ENCODE peak calls at places on chromosomes 2 and 18, in ten cellular contexts. T is heart right ventricle, E is amniotic stem cell, U is suprapubic skin, V is HEK293T, W is germinal center, G is brain microvascular endothelial cell, X is progenitor cell of endocrine pancreas, Y is T-helper 9 cell, Q is astrocyte. M is an unnamed sample.

GRCh38 chr2:119264781-119265692 is 41.4 kb downstream of the STEAP3 start:
- DNase-seq in T (no peak), E (no peak), U (no peak), V (peak), W (peak), G (peak), X (peak), Y (no peak), Q (no peak), M (no peak)

GRCh38 chr2:71742953-71743601 is 289.7 kb downstream of the DYSF start:
- DNase-seq in T (peak), E (peak), U (peak), V (peak), W (no peak), G (peak), X (no peak), Y (no peak), Q (peak), M (peak)

GRCh38 chr2:109715302-109715937 is 78.7 kb upstream of the RGPD5 start:
- DNase-seq in T (no peak), E (no peak), U (peak), V (no peak), W (no peak), G (no peak), X (no peak), Y (no peak), Q (no peak), M (no peak)

GRCh38 chr2:219021591-219021990 is 19.7 kb downstream of the CFAP65 start:
- DNase-seq in T (no peak), E (no peak), U (no peak), V (no peak), W (no peak), G (no peak), X (no peak), Y (no peak), Q (no peak), M (no peak)

GRCh38 chr2:31318360-31319336 is 84.7 kb downstream of the EHD3 start:
- DNase-seq in T (peak), E (peak), U (no peak), V (no peak), W (peak), G (peak), X (no peak), Y (peak), Q (peak), M (peak)

GRCh38 chr2:199273043-199273647 is 184.6 kb downstream of the SATB2 start:
- DNase-seq in T (no peak), E (no peak), U (no peak), V (no peak), W (no peak), G (peak), X (no peak), Y (no peak), Q (peak), M (no peak)

GRCh38 chr2:45610281-45611019 is 617 bp downstream of the SRBD1 start:
- DNase-seq in T (peak), E (peak), U (peak), V (peak), W (peak), G (peak), X (peak), Y (peak), Q (peak), M (peak)

GRCh38 chr2:231413921-231414476 is 18.5 kb downstream of the B3GNT7 start:
- DNase-seq in T (no peak), E (no peak), U (no peak), V (peak), W (no peak), G (no peak), X (no peak), Y (no peak), Q (no peak), M (no peak)

GRCh38 chr2:131413148-131413747 is 49.3 kb upstream of the RAB6D start:
- DNase-seq in T (no peak), E (peak), U (no peak), V (peak), W (peak), G (peak), X (no peak), Y (no peak), Q (peak), M (no peak)

GRCh38 chr2:84846041-84846663 is 34.7 kb downstream of the TRABD2A start:
- DNase-seq in T (no peak), E (no peak), U (no peak), V (no peak), W (no peak), G (no peak), X (no peak), Y (no peak), Q (peak), M (no peak)

GRCh38 chr18:45110577-45111506 is 430.2 kb downstream of the SETBP1 start:
- DNase-seq in T (peak), E (no peak), U (no peak), V (no peak), W (no peak), G (peak), X (no peak), Y (no peak), Q (peak), M (no peak)

GRCh38 chr2:235494716-235495372 is 1.0 kb downstream of the AGAP1 start:
- DNase-seq in T (peak), E (peak), U (peak), V (no peak), W (no peak), G (peak), X (no peak), Y (no peak), Q (peak), M (no peak)

GRCh38 chr2:105866439-105867170 is 121.9 kb downstream of the NCK2 start:
- DNase-seq in T (no peak), E (no peak), U (no peak), V (no peak), W (no peak), G (peak), X (no peak), Y (no peak), Q (peak), M (no peak)

GRCh38 chr18:45402485-45403056 is 212.7 kb upstream of the SLC14A2 start:
- DNase-seq in T (no peak), E (no peak), U (no peak), V (no peak), W (no peak), G (peak), X (no peak), Y (no peak), Q (peak), M (no peak)

GRCh38 chr2:126656311-126657145 is 570 bp downstream of the GYPC start:
- DNase-seq in T (peak), E (peak), U (no peak), V (peak), W (peak), G (peak), X (no peak), Y (peak), Q (peak), M (no peak)

GRCh38 chr2:84779781-84780180 is 101.1 kb downstream of the TRABD2A start:
- DNase-seq in T (no peak), E (no peak), U (no peak), V (no peak), W (no peak), G (no peak), X (no peak), Y (no peak), Q (no peak), M (no peak)

GRCh38 chr2:20224716-20225293 is at the start of gene SDC1:
- DNase-seq in T (peak), E (no peak), U (peak), V (peak), W (peak), G (peak), X (peak), Y (no peak), Q (peak), M (no peak)

GRCh38 chr2:167506395-167506794 is 618.1 kb downstream of the XIRP2 start:
- DNase-seq in T (no peak), E (no peak), U (no peak), V (no peak), W (no peak), G (no peak), X (no peak), Y (no peak), Q (peak), M (no peak)

GRCh38 chr2:108169982-108170625 is 69.7 kb upstream of the SULT1C3 start:
- DNase-seq in T (no peak), E (no peak), U (no peak), V (peak), W (no peak), G (no peak), X (no peak), Y (no peak), Q (peak), M (no peak)

GRCh38 chr2:101120124-101120996 is 30.8 kb downstream of the TBC1D8 start:
- DNase-seq in T (peak), E (peak), U (peak), V (no peak), W (no peak), G (peak), X (no peak), Y (no peak), Q (peak), M (peak)

GRCh38 chr2:118882693-118883336 is 35.4 kb upstream of the EN1 start:
- DNase-seq in T (peak), E (no peak), U (peak), V (peak), W (peak), G (peak), X (peak), Y (peak), Q (peak), M (peak)

GRCh38 chr2:110854355-110855081 is 122.1 kb downstream of the ACOXL start:
- DNase-seq in T (no peak), E (no peak), U (no peak), V (peak), W (no peak), G (no peak), X (no peak), Y (no peak), Q (no peak), M (no peak)

GRCh38 chr2:130304726-130305125 is 38.0 kb upstream of the IMP4 start:
- DNase-seq in T (no peak), E (no peak), U (no peak), V (no peak), W (no peak), G (no peak), X (no peak), Y (no peak), Q (no peak), M (no peak)

GRCh38 chr2:23347516-23348481 is 37.2 kb upstream of the KLHL29 start:
- DNase-seq in T (no peak), E (no peak), U (no peak), V (no peak), W (no peak), G (no peak), X (no peak), Y (no peak), Q (no peak), M (no peak)

GRCh38 chr18:12595571-12596255 is 62.2 kb downstream of the SPIRE1 start:
- DNase-seq in T (no peak), E (no peak), U (no peak), V (no peak), W (no peak), G (no peak), X (no peak), Y (no peak), Q (no peak), M (no peak)

GRCh38 chr2:8090748-8091700 is 590.8 kb upstream of the ID2 start:
- DNase-seq in T (peak), E (peak), U (peak), V (no peak), W (no peak), G (peak), X (no peak), Y (no peak), Q (peak), M (peak)

GRCh38 chr2:32427672-32428622 is 71.1 kb downstream of the BIRC6 start:
- DNase-seq in T (no peak), E (no peak), U (no peak), V (peak), W (no peak), G (no peak), X (no peak), Y (no peak), Q (no peak), M (no peak)

GRCh38 chr18:79397830-79398761 is 2.4 kb downstream of the NFATC1 start:
- DNase-seq in T (no peak), E (no peak), U (peak), V (no peak), W (no peak), G (no peak), X (no peak), Y (no peak), Q (no peak), M (no peak)

GRCh38 chr18:13103366-13103765 is 112.2 kb downstream of the CEP192 start:
- DNase-seq in T (no peak), E (no peak), U (no peak), V (peak), W (no peak), G (no peak), X (no peak), Y (no peak), Q (no peak), M (no peak)

GRCh38 chr2:70442301-70443077 is 111.1 kb downstream of the TGFA start:
- DNase-seq in T (no peak), E (no peak), U (no peak), V (no peak), W (no peak), G (no peak), X (no peak), Y (no peak), Q (no peak), M (no peak)

GRCh38 chr2:68741805-68742306 is 7.2 kb downstream of the ARHGAP25 start:
- DNase-seq in T (no peak), E (no peak), U (no peak), V (no peak), W (no peak), G (no peak), X (no peak), Y (no peak), Q (no peak), M (no peak)

GRCh38 chr2:11090158-11090557 is 65.1 kb upstream of the SLC66A3 start:
- DNase-seq in T (no peak), E (no peak), U (no peak), V (no peak), W (no peak), G (no peak), X (no peak), Y (no peak), Q (no peak), M (no peak)

GRCh38 chr2:54176577-54176976 is 61.2 kb downstream of the ACYP2 start:
- DNase-seq in T (peak), E (peak), U (no peak), V (peak), W (no peak), G (peak), X (no peak), Y (no peak), Q (peak), M (no peak)

GRCh38 chr2:97733341-97734035 is 20.1 kb downstream of the ZAP70 start:
- DNase-seq in T (no peak), E (no peak), U (peak), V (no peak), W (no peak), G (no peak), X (no peak), Y (no peak), Q (no peak), M (peak)

GRCh38 chr2:121860033-121860810 is 104.8 kb downstream of the TSN start:
- DNase-seq in T (no peak), E (peak), U (no peak), V (no peak), W (no peak), G (peak), X (no peak), Y (no peak), Q (peak), M (no peak)

GRCh38 chr2:164554487-164554886 is 66.8 kb downstream of the GRB14 start:
- DNase-seq in T (no peak), E (no peak), U (no peak), V (no peak), W (no peak), G (no peak), X (no peak), Y (no peak), Q (no peak), M (no peak)

GRCh38 chr18:57915848-57916596 is 112.9 kb upstream of the ATP8B1 start:
- DNase-seq in T (no peak), E (no peak), U (no peak), V (no peak), W (peak), G (no peak), X (no peak), Y (no peak), Q (no peak), M (no peak)